ENCODE peak calls at places on chromosomes 13 and 19, in seven cellular contexts. R is MCF 10A, V is iPS-NIHi11, B is SW480, X is D341Med, W is HFF-Myc, Y is cardiac fibroblast. L is an unnamed sample.

GRCh38 chr13:59743195-59743594 is 420.5 kb downstream of the DIAPH3 start:
- DNase-seq in R (no peak), V (no peak), B (no peak), X (no peak), W (no peak), Y (no peak), L (no peak)

GRCh38 chr13:113853518-113854237 is 10.2 kb downstream of the GAS6 start:
- DNase-seq in R (no peak), V (peak), B (no peak), X (peak), W (no peak), Y (no peak), L (peak)

GRCh38 chr19:16233836-16234551 is 36.3 kb downstream of the AP1M1 start:
- DNase-seq in R (no peak), V (no peak), B (no peak), X (peak), W (no peak), Y (no peak), L (no peak)

GRCh38 chr19:54325194-54325621 is 12.2 kb upstream of the LILRA5 start:
- DNase-seq in R (peak), V (peak), B (peak), X (peak), W (peak), Y (peak), L (peak)

GRCh38 chr19:8324186-8325050 is 3.1 kb downstream of the RPS28 start:
- DNase-seq in R (peak), V (no peak), B (no peak), X (no peak), W (no peak), Y (no peak), L (peak)

GRCh38 chr19:17775991-17776803 is 18.7 kb upstream of the B3GNT3 start:
- DNase-seq in R (peak), V (no peak), B (no peak), X (no peak), W (no peak), Y (peak), L (no peak)

GRCh38 chr19:1393841-1394240 is 7.5 kb downstream of the GAMT start:
- DNase-seq in R (no peak), V (no peak), B (no peak), X (no peak), W (no peak), Y (no peak), L (no peak)

GRCh38 chr19:29887498-29887897 is 54.5 kb upstream of the URI1 start:
- DNase-seq in R (no peak), V (no peak), B (no peak), X (peak), W (no peak), Y (no peak), L (peak)

GRCh38 chr13:41780736-41781708 is 179.9 kb downstream of the VWA8 start:
- DNase-seq in R (peak), V (no peak), B (no peak), X (no peak), W (peak), Y (peak), L (no peak)

GRCh38 chr19:18294467-18294864 is 13.0 kb upstream of the JUND start:
- DNase-seq in R (no peak), V (peak), B (peak), X (no peak), W (no peak), Y (no peak), L (no peak)

GRCh38 chr13:48775804-48776203 is 122.1 kb downstream of the CYSLTR2 start:
- DNase-seq in R (peak), V (no peak), B (peak), X (no peak), W (peak), Y (peak), L (no peak)

L was measured in lung microvascular endothelial cell.